ENCODE peak calls at places on chromosomes 1 and 21, in five cellular contexts. One of them, this sample, is unnamed.

GRCh38 chr1:245126530-245126929 is 28.3 kb upstream of the KIF26B start:
- DNase-seq in fibroblast of lung: peak; percentile 19
- DNase-seq in CD4-positive, CD25-positive, alpha-beta regulatory T cell: no peak
- DNase-seq in gastrocnemius medialis: no peak
- DNase-seq in CD4-positive, alpha-beta memory T cell: no peak
- DNase-seq in this sample: no peak

GRCh38 chr1:230458509-230458908 is 32.4 kb upstream of the PGBD5 start:
- DNase-seq in CD4-positive, alpha-beta memory T cell: no peak
- DNase-seq in gastrocnemius medialis: no peak
- DNase-seq in CD4-positive, CD25-positive, alpha-beta regulatory T cell: no peak
- DNase-seq in fibroblast of lung: peak; percentile 41
- DNase-seq in this sample: no peak

GRCh38 chr1:57489342-57490036 is 65.6 kb upstream of the DAB1 start:
- DNase-seq in gastrocnemius medialis: no peak
- DNase-seq in CD4-positive, CD25-positive, alpha-beta regulatory T cell: no peak
- DNase-seq in fibroblast of lung: peak; percentile 90
- DNase-seq in CD4-positive, alpha-beta memory T cell: no peak
- DNase-seq in this sample: no peak

GRCh38 chr1:231053493-231054162 is 13.6 kb upstream of the FAM89A start:
- DNase-seq in fibroblast of lung: peak; percentile 94
- DNase-seq in gastrocnemius medialis: no peak
- DNase-seq in CD4-positive, CD25-positive, alpha-beta regulatory T cell: peak; percentile 47
- DNase-seq in CD4-positive, alpha-beta memory T cell: no peak
- DNase-seq in this sample: no peak

GRCh38 chr1:178407662-178408061 is 89.1 kb downstream of the CLEC20A start:
- DNase-seq in gastrocnemius medialis: no peak
- DNase-seq in CD4-positive, CD25-positive, alpha-beta regulatory T cell: no peak
- DNase-seq in CD4-positive, alpha-beta memory T cell: no peak
- DNase-seq in fibroblast of lung: no peak
- DNase-seq in this sample: no peak

GRCh38 chr21:36255650-36256047 is 64.3 kb upstream of the MORC3 start:
- DNase-seq in CD4-positive, CD25-positive, alpha-beta regulatory T cell: no peak
- DNase-seq in CD4-positive, alpha-beta memory T cell: no peak
- DNase-seq in fibroblast of lung: no peak
- DNase-seq in gastrocnemius medialis: no peak
- DNase-seq in this sample: no peak

GRCh38 chr1:25611843-25612242 is 4.7 kb upstream of the MAN1C1 start:
- DNase-seq in CD4-positive, CD25-positive, alpha-beta regulatory T cell: no peak
- DNase-seq in gastrocnemius medialis: no peak
- DNase-seq in CD4-positive, alpha-beta memory T cell: no peak
- DNase-seq in fibroblast of lung: no peak
- DNase-seq in this sample: no peak

GRCh38 chr1:218209351-218209861 is 75.7 kb upstream of the RRP15 start:
- DNase-seq in CD4-positive, alpha-beta memory T cell: no peak
- DNase-seq in CD4-positive, CD25-positive, alpha-beta regulatory T cell: no peak
- DNase-seq in gastrocnemius medialis: no peak
- DNase-seq in fibroblast of lung: peak; percentile 79
- DNase-seq in this sample: no peak

GRCh38 chr21:45599146-45599581 is 44.4 kb upstream of the PCBP3 start:
- DNase-seq in gastrocnemius medialis: no peak
- DNase-seq in CD4-positive, CD25-positive, alpha-beta regulatory T cell: no peak
- DNase-seq in fibroblast of lung: no peak
- DNase-seq in CD4-positive, alpha-beta memory T cell: no peak
- DNase-seq in this sample: no peak

GRCh38 chr1:15343729-15344128 is 66.0 kb upstream of the EFHD2 start:
- DNase-seq in gastrocnemius medialis: no peak
- DNase-seq in fibroblast of lung: peak; percentile 50
- DNase-seq in CD4-positive, CD25-positive, alpha-beta regulatory T cell: peak; percentile 42
- DNase-seq in CD4-positive, alpha-beta memory T cell: no peak
- DNase-seq in this sample: peak; percentile 43

GRCh38 chr1:180160362-180160761 is 5.7 kb downstream of the QSOX1 start:
- DNase-seq in gastrocnemius medialis: no peak
- DNase-seq in fibroblast of lung: no peak
- DNase-seq in CD4-positive, alpha-beta memory T cell: no peak
- DNase-seq in CD4-positive, CD25-positive, alpha-beta regulatory T cell: no peak
- DNase-seq in this sample: no peak

GRCh38 chr1:29753244-29753643 is 516.9 kb downstream of the PTPRU start:
- DNase-seq in gastrocnemius medialis: no peak
- DNase-seq in CD4-positive, CD25-positive, alpha-beta regulatory T cell: no peak
- DNase-seq in CD4-positive, alpha-beta memory T cell: no peak
- DNase-seq in fibroblast of lung: no peak
- DNase-seq in this sample: no peak

GRCh38 chr1:106584663-106585062 is 471.8 kb upstream of the PRMT6 start:
- DNase-seq in CD4-positive, alpha-beta memory T cell: no peak
- DNase-seq in CD4-positive, CD25-positive, alpha-beta regulatory T cell: no peak
- DNase-seq in fibroblast of lung: peak; percentile 5
- DNase-seq in gastrocnemius medialis: no peak
- DNase-seq in this sample: no peak

GRCh38 chr1:208024406-208024805 is 113.5 kb upstream of the CD34 start:
- DNase-seq in gastrocnemius medialis: no peak
- DNase-seq in CD4-positive, CD25-positive, alpha-beta regulatory T cell: no peak
- DNase-seq in CD4-positive, alpha-beta memory T cell: no peak
- DNase-seq in fibroblast of lung: no peak
- DNase-seq in this sample: no peak

GRCh38 chr1:152052606-152053005 is 15.8 kb upstream of the S100A11 start:
- DNase-seq in CD4-positive, alpha-beta memory T cell: peak; percentile 71
- DNase-seq in gastrocnemius medialis: peak; percentile 69
- DNase-seq in fibroblast of lung: peak; percentile 63
- DNase-seq in CD4-positive, CD25-positive, alpha-beta regulatory T cell: peak; percentile 82
- DNase-seq in this sample: peak; percentile 44

GRCh38 chr21:21612446-21612845 is 614.2 kb downstream of the NCAM2 start:
- DNase-seq in fibroblast of lung: peak; percentile 95
- DNase-seq in CD4-positive, CD25-positive, alpha-beta regulatory T cell: no peak
- DNase-seq in CD4-positive, alpha-beta memory T cell: no peak
- DNase-seq in gastrocnemius medialis: no peak
- DNase-seq in this sample: no peak

GRCh38 chr1:185789846-185790735 is 55.9 kb downstream of the HMCN1 start:
- DNase-seq in CD4-positive, alpha-beta memory T cell: no peak
- DNase-seq in CD4-positive, CD25-positive, alpha-beta regulatory T cell: no peak
- DNase-seq in gastrocnemius medialis: no peak
- DNase-seq in fibroblast of lung: peak; percentile 79
- DNase-seq in this sample: no peak

GRCh38 chr1:67114162-67114561 is 20.6 kb downstream of the C1orf141 start:
- DNase-seq in fibroblast of lung: no peak
- DNase-seq in CD4-positive, alpha-beta memory T cell: no peak
- DNase-seq in gastrocnemius medialis: no peak
- DNase-seq in CD4-positive, CD25-positive, alpha-beta regulatory T cell: no peak
- DNase-seq in this sample: no peak

GRCh38 chr1:32791881-32792280 is 25.3 kb downstream of the YARS1 start:
- DNase-seq in gastrocnemius medialis: no peak
- DNase-seq in CD4-positive, alpha-beta memory T cell: no peak
- DNase-seq in CD4-positive, CD25-positive, alpha-beta regulatory T cell: no peak
- DNase-seq in fibroblast of lung: peak; percentile 71
- DNase-seq in this sample: no peak

GRCh38 chr1:243926803-243927245 is 76.8 kb upstream of the AKT3 start:
- DNase-seq in CD4-positive, alpha-beta memory T cell: no peak
- DNase-seq in fibroblast of lung: peak; percentile 98
- DNase-seq in gastrocnemius medialis: no peak
- DNase-seq in CD4-positive, CD25-positive, alpha-beta regulatory T cell: no peak
- DNase-seq in this sample: no peak

GRCh38 chr1:44418022-44418673 is 13.1 kb downstream of the RNF220 start:
- DNase-seq in fibroblast of lung: no peak
- DNase-seq in CD4-positive, CD25-positive, alpha-beta regulatory T cell: no peak
- DNase-seq in gastrocnemius medialis: no peak
- DNase-seq in CD4-positive, alpha-beta memory T cell: no peak
- DNase-seq in this sample: no peak

GRCh38 chr1:22119626-22120468 is 23.1 kb downstream of the WNT4 start:
- DNase-seq in gastrocnemius medialis: no peak
- DNase-seq in CD4-positive, CD25-positive, alpha-beta regulatory T cell: no peak
- DNase-seq in CD4-positive, alpha-beta memory T cell: no peak
- DNase-seq in fibroblast of lung: no peak
- DNase-seq in this sample: no peak

GRCh38 chr1:112702420-112703261 is 4.3 kb downstream of the RHOC start:
- DNase-seq in fibroblast of lung: no peak
- DNase-seq in gastrocnemius medialis: no peak
- DNase-seq in CD4-positive, CD25-positive, alpha-beta regulatory T cell: no peak
- DNase-seq in CD4-positive, alpha-beta memory T cell: no peak
- DNase-seq in this sample: no peak

GRCh38 chr1:112702067-112702395 is 4.9 kb downstream of the RHOC start:
- DNase-seq in gastrocnemius medialis: no peak
- DNase-seq in CD4-positive, alpha-beta memory T cell: no peak
- DNase-seq in fibroblast of lung: no peak
- DNase-seq in CD4-positive, CD25-positive, alpha-beta regulatory T cell: no peak
- DNase-seq in this sample: no peak

GRCh38 chr1:112700290-112701226 is 6.4 kb downstream of the RHOC start:
- DNase-seq in gastrocnemius medialis: peak; percentile 92
- DNase-seq in CD4-positive, CD25-positive, alpha-beta regulatory T cell: peak; percentile 59
- DNase-seq in CD4-positive, alpha-beta memory T cell: peak; percentile 45
- DNase-seq in fibroblast of lung: peak; percentile 93
- DNase-seq in this sample: peak; percentile 93

GRCh38 chr1:112699425-112700144 is 7.3 kb downstream of the RHOC start:
- DNase-seq in CD4-positive, alpha-beta memory T cell: no peak
- DNase-seq in fibroblast of lung: no peak
- DNase-seq in gastrocnemius medialis: no peak
- DNase-seq in CD4-positive, CD25-positive, alpha-beta regulatory T cell: no peak
- DNase-seq in this sample: no peak

GRCh38 chr1:112701227-112702066 is 5.5 kb downstream of the RHOC start:
- DNase-seq in gastrocnemius medialis: no peak
- DNase-seq in CD4-positive, CD25-positive, alpha-beta regulatory T cell: no peak
- DNase-seq in CD4-positive, alpha-beta memory T cell: no peak
- DNase-seq in fibroblast of lung: no peak
- DNase-seq in this sample: no peak
- H3K4me1 ChIP-seq in gastrocnemius medialis: peaks cover 43% of the 10 kb centered on the region
- H3K4me1 ChIP-seq in CD4-positive, CD25-positive, alpha-beta regulatory T cell: peaks cover 38% of the 10 kb centered on the region
- H3K4me1 ChIP-seq in CD4-positive, alpha-beta memory T cell: peaks cover 57% of the 10 kb centered on the region
- H3K4me1 ChIP-seq in fibroblast of lung: peaks cover 39% of the 10 kb centered on the region
- H3K4me1 ChIP-seq in this sample: peaks cover 28% of the 10 kb centered on the region

GRCh38 chr1:184389446-184389845 is 2.6 kb downstream of the C1orf21 start:
- DNase-seq in CD4-positive, alpha-beta memory T cell: no peak
- DNase-seq in CD4-positive, CD25-positive, alpha-beta regulatory T cell: no peak
- DNase-seq in gastrocnemius medialis: no peak
- DNase-seq in fibroblast of lung: peak; percentile 39
- DNase-seq in this sample: no peak
- H3K4me3 ChIP-seq in CD4-positive, alpha-beta memory T cell: no peak overlapping the region
- H3K4me3 ChIP-seq in CD4-positive, CD25-positive, alpha-beta regulatory T cell: no peak overlapping the region
- H3K4me3 ChIP-seq in gastrocnemius medialis: peak overlapping the region; percentile 94
- H3K4me3 ChIP-seq in fibroblast of lung: no peak overlapping the region
- H3K4me3 ChIP-seq in this sample: no peak overlapping the region

DNA sequence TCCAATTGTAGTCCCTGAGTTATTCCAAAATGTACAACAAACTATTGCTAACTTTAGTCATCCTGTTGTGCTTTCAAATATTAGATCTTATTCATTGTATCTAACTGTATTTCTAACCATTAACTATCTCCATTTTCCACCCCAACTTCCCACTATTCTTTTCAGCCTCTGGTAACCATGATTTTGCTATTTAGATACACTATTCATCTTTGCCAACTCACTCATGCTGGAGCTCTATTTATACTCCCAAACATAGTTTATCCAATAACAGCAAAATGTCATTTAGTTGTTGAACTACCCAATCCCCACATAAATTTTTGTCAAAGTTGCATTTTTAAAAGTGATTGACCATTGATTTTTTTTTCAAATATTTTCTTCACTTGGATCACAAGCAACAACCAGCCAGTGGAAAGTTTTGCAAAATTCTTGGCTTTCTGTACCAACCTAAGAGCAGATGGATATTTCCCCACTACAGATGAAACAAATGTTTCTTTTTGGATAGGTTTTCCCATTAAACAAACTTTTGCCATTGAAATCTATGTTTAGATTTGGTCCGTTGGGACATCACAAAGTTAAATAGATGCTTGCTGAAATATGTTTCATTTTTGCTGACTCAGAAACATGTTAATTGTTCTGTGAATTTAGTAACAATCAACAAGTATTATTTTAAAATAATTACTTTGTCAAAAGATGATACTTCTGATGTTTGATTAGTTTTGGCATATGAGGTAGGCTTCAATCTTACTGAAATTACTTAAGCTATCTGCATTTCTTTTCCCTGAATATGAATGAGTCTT is 866.0 kb downstream of the LTN1 start:
- DNase-seq in fibroblast of lung: no peak
- DNase-seq in CD4-positive, CD25-positive, alpha-beta regulatory T cell: no peak
- DNase-seq in gastrocnemius medialis: no peak
- DNase-seq in CD4-positive, alpha-beta memory T cell: no peak
- DNase-seq in this sample: no peak
- H3K9me3 ChIP-seq in fibroblast of lung: no peaks in the 10 kb centered on the region
- H3K9me3 ChIP-seq in CD4-positive, CD25-positive, alpha-beta regulatory T cell: peaks cover 8% of the 10 kb centered on the region
- H3K9me3 ChIP-seq in gastrocnemius medialis: no peaks in the 10 kb centered on the region
- H3K9me3 ChIP-seq in CD4-positive, alpha-beta memory T cell: peaks cover 3% of the 10 kb centered on the region
- H3K9me3 ChIP-seq in this sample: peaks cover 12% of the 10 kb centered on the region

GRCh38 chr1:225448146-225448805 is 20.4 kb upstream of the LBR start:
- DNase-seq in CD4-positive, CD25-positive, alpha-beta regulatory T cell: no peak
- DNase-seq in gastrocnemius medialis: no peak
- DNase-seq in CD4-positive, alpha-beta memory T cell: no peak
- DNase-seq in fibroblast of lung: no peak
- DNase-seq in this sample: no peak

GRCh38 chr1:225447649-225448048 is 19.8 kb upstream of the LBR start:
- DNase-seq in gastrocnemius medialis: no peak
- DNase-seq in CD4-positive, alpha-beta memory T cell: no peak
- DNase-seq in fibroblast of lung: peak; percentile 60
- DNase-seq in CD4-positive, CD25-positive, alpha-beta regulatory T cell: no peak
- DNase-seq in this sample: no peak

GRCh38 chr1:225446298-225446941 is 18.6 kb upstream of the LBR start:
- DNase-seq in CD4-positive, alpha-beta memory T cell: no peak
- DNase-seq in fibroblast of lung: no peak
- DNase-seq in gastrocnemius medialis: no peak
- DNase-seq in CD4-positive, CD25-positive, alpha-beta regulatory T cell: no peak
- DNase-seq in this sample: peak; percentile 58

GRCh38 chr1:225445644-225446297 is 17.9 kb upstream of the LBR start:
- DNase-seq in gastrocnemius medialis: no peak
- DNase-seq in fibroblast of lung: no peak
- DNase-seq in CD4-positive, alpha-beta memory T cell: peak; percentile 23
- DNase-seq in CD4-positive, CD25-positive, alpha-beta regulatory T cell: peak; percentile 48
- DNase-seq in this sample: peak; percentile 59

DNA sequence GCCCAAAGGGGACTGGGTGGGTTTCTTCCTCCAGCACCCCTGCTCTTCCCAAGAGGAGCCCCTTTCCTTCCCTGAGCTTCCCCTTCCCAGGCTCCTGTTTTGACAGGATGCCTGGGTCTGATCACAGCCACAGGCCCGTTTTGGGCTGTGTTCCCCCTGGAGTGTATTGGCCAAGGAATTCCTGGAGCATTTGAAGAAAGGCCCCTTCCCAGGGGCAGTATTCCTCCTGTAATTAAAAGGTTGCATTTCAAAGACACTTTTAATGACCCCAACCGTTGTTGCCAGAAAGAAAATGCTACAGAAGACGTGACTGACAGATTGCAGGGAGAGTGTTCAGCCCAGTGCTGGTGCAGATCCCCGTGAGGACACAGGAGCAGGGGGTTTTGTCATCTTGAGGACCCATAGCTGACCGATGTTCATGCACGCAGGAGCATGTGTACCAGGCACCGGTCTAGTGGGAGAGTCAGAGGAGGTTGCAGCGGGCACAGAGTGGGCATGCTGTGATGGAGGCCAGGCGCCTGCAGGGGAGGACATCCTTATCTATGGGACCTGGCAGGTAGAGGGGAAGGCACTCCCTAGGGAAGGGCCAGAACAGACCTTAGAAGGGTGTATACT is 19.3 kb upstream of the LBR start:
- DNase-seq in CD4-positive, CD25-positive, alpha-beta regulatory T cell: no peak
- DNase-seq in gastrocnemius medialis: no peak
- DNase-seq in fibroblast of lung: no peak
- DNase-seq in CD4-positive, alpha-beta memory T cell: no peak
- DNase-seq in this sample: no peak
- H3K4me1 ChIP-seq in CD4-positive, CD25-positive, alpha-beta regulatory T cell: peaks cover 45% of the 10 kb centered on the region
- H3K4me1 ChIP-seq in gastrocnemius medialis: peaks cover 34% of the 10 kb centered on the region
- H3K4me1 ChIP-seq in fibroblast of lung: peaks cover 21% of the 10 kb centered on the region
- H3K4me1 ChIP-seq in CD4-positive, alpha-beta memory T cell: peaks cover 52% of the 10 kb centered on the region
- H3K4me1 ChIP-seq in this sample: peaks cover 9% of the 10 kb centered on the region